ENCODE peak calls at places on chromosomes 3 and 15, in seven cellular contexts. One of them, this sample, is unnamed.

GRCh38 chr3:59052803-59053411 is 3.1 kb upstream of the CFAP20DC start:
- DNase-seq in DND-41: no peak
- DNase-seq in NCI-H1092: no peak
- DNase-seq in anterior cingulate cortex: no peak
- DNase-seq in neural progenitor cell: peak
- DNase-seq in body of pancreas: peak
- DNase-seq in activated CD4-positive, CD25-positive, alpha-beta regulatory T cell: no peak
- DNase-seq in this sample: no peak

GRCh38 chr3:185283374-185283935 is 29.6 kb upstream of the EHHADH start:
- DNase-seq in body of pancreas: no peak
- DNase-seq in anterior cingulate cortex: no peak
- DNase-seq in DND-41: no peak
- DNase-seq in neural progenitor cell: no peak
- DNase-seq in activated CD4-positive, CD25-positive, alpha-beta regulatory T cell: no peak
- DNase-seq in NCI-H1092: no peak
- DNase-seq in this sample: no peak

GRCh38 chr3:185786956-185787877 is 37.6 kb downstream of the IGF2BP2 start:
- DNase-seq in NCI-H1092: no peak
- DNase-seq in activated CD4-positive, CD25-positive, alpha-beta regulatory T cell: no peak
- DNase-seq in anterior cingulate cortex: no peak
- DNase-seq in body of pancreas: no peak
- DNase-seq in neural progenitor cell: no peak
- DNase-seq in DND-41: no peak
- DNase-seq in this sample: no peak

GRCh38 chr3:73258057-73258456 is 196.6 kb downstream of the EBLN2 start:
- DNase-seq in DND-41: no peak
- DNase-seq in neural progenitor cell: no peak
- DNase-seq in activated CD4-positive, CD25-positive, alpha-beta regulatory T cell: no peak
- DNase-seq in anterior cingulate cortex: no peak
- DNase-seq in NCI-H1092: no peak
- DNase-seq in body of pancreas: no peak
- DNase-seq in this sample: no peak

GRCh38 chr3:171249171-171249692 is 211.0 kb downstream of the TNIK start:
- DNase-seq in body of pancreas: no peak
- DNase-seq in DND-41: no peak
- DNase-seq in anterior cingulate cortex: no peak
- DNase-seq in neural progenitor cell: no peak
- DNase-seq in activated CD4-positive, CD25-positive, alpha-beta regulatory T cell: no peak
- DNase-seq in NCI-H1092: no peak
- DNase-seq in this sample: no peak

GRCh38 chr3:71309342-71309741 is 274.2 kb downstream of the FOXP1 start:
- DNase-seq in anterior cingulate cortex: no peak
- DNase-seq in activated CD4-positive, CD25-positive, alpha-beta regulatory T cell: no peak
- DNase-seq in body of pancreas: no peak
- DNase-seq in DND-41: peak
- DNase-seq in NCI-H1092: no peak
- DNase-seq in neural progenitor cell: no peak
- DNase-seq in this sample: no peak

GRCh38 chr3:122793568-122794416 is at the start of gene HSPBAP1:
- DNase-seq in NCI-H1092: no peak
- DNase-seq in body of pancreas: peak
- DNase-seq in activated CD4-positive, CD25-positive, alpha-beta regulatory T cell: no peak
- DNase-seq in neural progenitor cell: peak
- DNase-seq in anterior cingulate cortex: no peak
- DNase-seq in DND-41: peak
- DNase-seq in this sample: no peak

GRCh38 chr3:149969110-149969944 is 1.4 kb downstream of the PFN2 start:
- DNase-seq in NCI-H1092: peak
- DNase-seq in neural progenitor cell: peak
- DNase-seq in anterior cingulate cortex: peak
- DNase-seq in body of pancreas: peak
- DNase-seq in activated CD4-positive, CD25-positive, alpha-beta regulatory T cell: no peak
- DNase-seq in DND-41: no peak
- DNase-seq in this sample: peak

GRCh38 chr3:187520027-187520945 is 149.9 kb downstream of the SST start:
- DNase-seq in body of pancreas: peak
- DNase-seq in NCI-H1092: no peak
- DNase-seq in neural progenitor cell: no peak
- DNase-seq in activated CD4-positive, CD25-positive, alpha-beta regulatory T cell: no peak
- DNase-seq in anterior cingulate cortex: no peak
- DNase-seq in DND-41: no peak
- DNase-seq in this sample: no peak

GRCh38 chr15:56537881-56538280 is 72.9 kb upstream of the MNS1 start:
- DNase-seq in activated CD4-positive, CD25-positive, alpha-beta regulatory T cell: no peak
- DNase-seq in neural progenitor cell: no peak
- DNase-seq in DND-41: peak
- DNase-seq in anterior cingulate cortex: no peak
- DNase-seq in body of pancreas: no peak
- DNase-seq in NCI-H1092: no peak
- DNase-seq in this sample: no peak

GRCh38 chr3:15795563-15796308 is 2.0 kb downstream of the ANKRD28 start:
- DNase-seq in activated CD4-positive, CD25-positive, alpha-beta regulatory T cell: no peak
- DNase-seq in DND-41: no peak
- DNase-seq in anterior cingulate cortex: no peak
- DNase-seq in body of pancreas: no peak
- DNase-seq in NCI-H1092: no peak
- DNase-seq in neural progenitor cell: no peak
- DNase-seq in this sample: no peak

GRCh38 chr3:15269091-15269989 is 63.0 kb downstream of the SH3BP5 start:
- DNase-seq in anterior cingulate cortex: peak
- DNase-seq in neural progenitor cell: no peak
- DNase-seq in DND-41: peak
- DNase-seq in activated CD4-positive, CD25-positive, alpha-beta regulatory T cell: peak
- DNase-seq in NCI-H1092: no peak
- DNase-seq in body of pancreas: peak
- DNase-seq in this sample: no peak

GRCh38 chr3:160184655-160185054 is 40.6 kb upstream of the C3orf80 start:
- DNase-seq in NCI-H1092: no peak
- DNase-seq in activated CD4-positive, CD25-positive, alpha-beta regulatory T cell: no peak
- DNase-seq in DND-41: no peak
- DNase-seq in neural progenitor cell: no peak
- DNase-seq in anterior cingulate cortex: no peak
- DNase-seq in body of pancreas: no peak
- DNase-seq in this sample: no peak

GRCh38 chr15:67911727-67912126 is 71.9 kb upstream of the RNU6-1 start:
- DNase-seq in anterior cingulate cortex: no peak
- DNase-seq in body of pancreas: no peak
- DNase-seq in neural progenitor cell: no peak
- DNase-seq in DND-41: no peak
- DNase-seq in activated CD4-positive, CD25-positive, alpha-beta regulatory T cell: no peak
- DNase-seq in NCI-H1092: no peak
- DNase-seq in this sample: no peak

GRCh38 chr3:13528217-13528801 is 20.6 kb upstream of the FBLN2 start:
- DNase-seq in anterior cingulate cortex: no peak
- DNase-seq in neural progenitor cell: peak
- DNase-seq in activated CD4-positive, CD25-positive, alpha-beta regulatory T cell: no peak
- DNase-seq in NCI-H1092: no peak
- DNase-seq in DND-41: no peak
- DNase-seq in body of pancreas: no peak
- DNase-seq in this sample: no peak

GRCh38 chr3:40179016-40179415 is 130.5 kb upstream of the EIF1B start:
- DNase-seq in anterior cingulate cortex: peak
- DNase-seq in neural progenitor cell: peak
- DNase-seq in NCI-H1092: peak
- DNase-seq in DND-41: peak
- DNase-seq in body of pancreas: peak
- DNase-seq in activated CD4-positive, CD25-positive, alpha-beta regulatory T cell: no peak
- DNase-seq in this sample: peak

GRCh38 chr3:106640353-106640752 is 736.9 kb upstream of the CCDC54 start:
- DNase-seq in neural progenitor cell: no peak
- DNase-seq in activated CD4-positive, CD25-positive, alpha-beta regulatory T cell: no peak
- DNase-seq in anterior cingulate cortex: no peak
- DNase-seq in NCI-H1092: no peak
- DNase-seq in DND-41: no peak
- DNase-seq in body of pancreas: no peak
- DNase-seq in this sample: no peak

GRCh38 chr3:127135241-127136023 is 57.5 kb upstream of the PRR23E start:
- DNase-seq in body of pancreas: no peak
- DNase-seq in activated CD4-positive, CD25-positive, alpha-beta regulatory T cell: no peak
- DNase-seq in NCI-H1092: peak
- DNase-seq in anterior cingulate cortex: no peak
- DNase-seq in DND-41: no peak
- DNase-seq in neural progenitor cell: peak
- DNase-seq in this sample: no peak

GRCh38 chr15:72182673-72183072 is 14.9 kb downstream of the GRAMD2A start:
- DNase-seq in body of pancreas: no peak
- DNase-seq in neural progenitor cell: no peak
- DNase-seq in activated CD4-positive, CD25-positive, alpha-beta regulatory T cell: no peak
- DNase-seq in anterior cingulate cortex: no peak
- DNase-seq in DND-41: no peak
- DNase-seq in NCI-H1092: no peak
- DNase-seq in this sample: no peak

GRCh38 chr3:133578548-133579191 is 5.2 kb downstream of the CDV3 start:
- DNase-seq in DND-41: no peak
- DNase-seq in body of pancreas: no peak
- DNase-seq in NCI-H1092: no peak
- DNase-seq in anterior cingulate cortex: no peak
- DNase-seq in activated CD4-positive, CD25-positive, alpha-beta regulatory T cell: no peak
- DNase-seq in neural progenitor cell: peak
- DNase-seq in this sample: no peak

GRCh38 chr3:194312186-194312742 is 38.9 kb downstream of the CPN2 start:
- DNase-seq in activated CD4-positive, CD25-positive, alpha-beta regulatory T cell: no peak
- DNase-seq in neural progenitor cell: no peak
- DNase-seq in anterior cingulate cortex: no peak
- DNase-seq in DND-41: no peak
- DNase-seq in body of pancreas: no peak
- DNase-seq in NCI-H1092: no peak
- DNase-seq in this sample: no peak

GRCh38 chr3:15319575-15319974 is 12.8 kb downstream of the SH3BP5 start:
- DNase-seq in activated CD4-positive, CD25-positive, alpha-beta regulatory T cell: no peak
- DNase-seq in NCI-H1092: no peak
- DNase-seq in anterior cingulate cortex: no peak
- DNase-seq in neural progenitor cell: no peak
- DNase-seq in body of pancreas: no peak
- DNase-seq in DND-41: no peak
- DNase-seq in this sample: peak

GRCh38 chr3:46006646-46007045 is 11.0 kb upstream of the FYCO1 start:
- DNase-seq in neural progenitor cell: no peak
- DNase-seq in NCI-H1092: no peak
- DNase-seq in anterior cingulate cortex: no peak
- DNase-seq in DND-41: no peak
- DNase-seq in activated CD4-positive, CD25-positive, alpha-beta regulatory T cell: no peak
- DNase-seq in body of pancreas: no peak
- DNase-seq in this sample: no peak

This sample was measured in DMS79.